ENCODE peak calls at places on chromosomes 2 and 18, in six cellular contexts. L is H9, A is H1, G is neuronal stem cell, W is mesenchymal stem cell, I is trophoblast cell. J is an unnamed sample.

GRCh38 chr18:68797901-68798300 is at the start of gene CCDC102B:
- DNase-seq in G (no peak), I (no peak), W (peak), L (no peak), A (no peak), J (peak)

GRCh38 chr18:69400253-69400975 is at the start of gene DOK6:
- DNase-seq in G (peak), W (peak), L (peak), A (peak), I (no peak), J (peak)

GRCh38 chr18:25365242-25365641 is 13.3 kb upstream of the ZNF521 start:
- DNase-seq in G (no peak), A (no peak), L (no peak), W (no peak), I (no peak), J (no peak)

GRCh38 chr2:237669628-237670351 is 42.4 kb downstream of the LRRFIP1 start:
- DNase-seq in A (no peak), W (peak), L (no peak), I (no peak), G (no peak), J (peak)

GRCh38 chr2:26581266-26581990 is 59.7 kb downstream of the CIB4 start:
- DNase-seq in W (no peak), L (peak), G (no peak), A (no peak), I (no peak), J (no peak)

GRCh38 chr2:60553496-60553991 is at the start of gene BCL11A:
- DNase-seq in A (peak), W (peak), G (no peak), L (peak), I (peak), J (peak)

GRCh38 chr2:42125887-42126594 is 43.1 kb upstream of the EML4 start:
- DNase-seq in L (peak), G (no peak), I (peak), W (no peak), A (no peak), J (no peak)

GRCh38 chr2:54438271-54438670 is 17.9 kb upstream of the SPTBN1 start:
- DNase-seq in G (no peak), L (no peak), I (no peak), W (no peak), A (no peak), J (no peak)

GRCh38 chr2:94982661-94983060 is 42.8 kb upstream of the MAL start:
- DNase-seq in A (no peak), L (no peak), G (no peak), I (no peak), W (no peak), J (peak)

GRCh38 chr2:99514357-99514756 is 24.5 kb upstream of the REV1 start:
- DNase-seq in I (no peak), A (no peak), W (no peak), G (no peak), L (no peak), J (no peak)

GRCh38 chr2:235925250-235925919 is 242.8 kb downstream of the GBX2 start:
- DNase-seq in G (no peak), W (no peak), I (no peak), A (no peak), L (no peak), J (no peak)

GRCh38 chr2:2704380-2705093 is 373.5 kb upstream of the MYT1L start:
- DNase-seq in W (no peak), A (no peak), I (no peak), G (no peak), L (no peak), J (no peak)

GRCh38 chr2:64957114-64957903 is 31.9 kb upstream of the SLC1A4 start:
- DNase-seq in W (no peak), I (no peak), A (no peak), L (no peak), G (no peak), J (no peak)

GRCh38 chr2:185208261-185208660 is 530.3 kb upstream of the FSIP2 start:
- DNase-seq in G (peak), I (peak), W (peak), A (peak), L (peak), J (no peak)

GRCh38 chr18:45386256-45386655 is 229.0 kb upstream of the SLC14A2 start:
- DNase-seq in L (peak), A (peak), I (peak), G (peak), W (peak), J (peak)

GRCh38 chr18:28511421-28511821 is 334.5 kb upstream of the CDH2 start:
- DNase-seq in A (no peak), L (no peak), I (no peak), W (peak), G (no peak), J (peak)

GRCh38 chr2:161384864-161385263 is 31.2 kb upstream of the TBR1 start:
- DNase-seq in G (no peak), L (no peak), W (no peak), I (no peak), A (no peak), J (no peak)

GRCh38 chr2:72895759-72896281 is 8.6 kb downstream of the SPR start:
- DNase-seq in A (no peak), L (no peak), W (peak), I (no peak), G (no peak), J (peak)

GRCh38 chr2:21438949-21439348 is 315.2 kb downstream of the TDRD15 start:
- DNase-seq in L (no peak), G (no peak), I (no peak), W (peak), A (no peak), J (peak)

GRCh38 chr2:38345323-38346038 is 31.6 kb downstream of the ATL2 start:
- DNase-seq in W (no peak), L (no peak), A (no peak), I (no peak), G (no peak), J (no peak)
- H2BK5ac ChIP-seq in W (no peak), L (no peak), A (no peak), I (no peak), G (no peak), J (no peak)

DNA sequence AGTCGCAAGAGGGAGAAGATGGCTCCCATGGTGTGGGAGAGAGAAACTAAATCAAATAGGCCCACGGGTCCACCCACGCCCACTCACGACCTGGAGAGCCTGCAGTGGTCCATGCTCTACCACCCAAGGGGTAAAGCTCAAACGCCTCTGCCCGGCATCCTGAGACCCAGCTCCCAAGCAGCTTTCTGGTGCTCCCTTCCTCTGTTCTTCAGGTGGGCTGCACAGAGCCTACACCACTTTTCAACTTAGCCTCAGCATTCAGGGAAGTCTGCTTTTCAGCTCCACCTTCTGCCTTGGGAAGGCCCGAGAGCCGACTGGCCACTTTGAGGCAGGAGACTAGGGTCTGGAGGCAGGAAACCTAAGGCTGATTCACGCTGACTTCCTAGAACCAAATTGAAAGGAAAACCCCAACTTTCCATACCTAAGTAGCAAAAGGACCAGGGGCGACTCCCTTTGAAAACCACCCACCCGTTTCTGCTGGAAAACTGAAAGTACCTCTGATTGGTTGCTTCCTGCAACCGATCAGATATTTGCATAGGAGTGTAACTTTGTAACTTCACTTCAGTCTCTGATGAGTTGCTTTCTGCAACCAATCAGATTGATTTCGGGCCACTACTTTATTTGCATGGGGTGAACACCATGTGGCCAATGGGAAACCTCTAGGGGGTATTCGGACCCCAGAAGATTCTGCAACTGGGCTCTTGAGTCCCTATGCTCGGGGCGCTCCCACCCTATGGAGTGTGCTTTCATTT is 26.8 kb upstream of the SPATA3 start:
- DNase-seq in G (no peak), L (no peak), I (no peak), A (no peak), W (no peak), J (no peak)
- H2AFZ ChIP-seq in G (peak), L (peak), I (no peak), A (no peak), W (no peak), J (peak)

GRCh38 chr18:59050661-59051057 is 89.0 kb upstream of the SEC11C start:
- DNase-seq in G (no peak), I (no peak), A (no peak), W (no peak), L (no peak), J (no peak)
- H2BK5ac ChIP-seq in G (no peak), I (no peak), A (no peak), W (no peak), L (no peak), J (no peak)

GRCh38 chr2:121245913-121246312 is 39.1 kb downstream of the TFCP2L1 start:
- DNase-seq in L (no peak), A (no peak), I (peak), W (no peak), G (no peak), J (no peak)

GRCh38 chr2:121244616-121245015 is 40.4 kb downstream of the TFCP2L1 start:
- DNase-seq in I (no peak), G (no peak), W (no peak), L (no peak), A (no peak), J (no peak)

GRCh38 chr2:121243821-121244460 is 41.1 kb downstream of the TFCP2L1 start:
- DNase-seq in A (no peak), W (no peak), L (no peak), G (no peak), I (no peak), J (no peak)

GRCh38 chr2:121246704-121247255 is 38.2 kb downstream of the TFCP2L1 start:
- DNase-seq in A (no peak), L (no peak), I (no peak), G (no peak), W (no peak), J (no peak)

GRCh38 chr2:121245120-121245820 is 39.7 kb downstream of the TFCP2L1 start:
- DNase-seq in W (no peak), I (no peak), G (no peak), A (no peak), L (no peak), J (no peak)
- H2AFZ ChIP-seq in W (no peak), I (no peak), G (no peak), A (no peak), L (no peak), J (no peak)

GRCh38 chr2:201929627-201930026 is 104.0 kb upstream of the FZD7 start:
- DNase-seq in A (no peak), I (no peak), W (no peak), G (no peak), L (no peak), J (no peak)

GRCh38 chr2:201930043-201930442 is 103.6 kb upstream of the FZD7 start:
- DNase-seq in I (no peak), W (no peak), L (no peak), A (no peak), G (no peak), J (no peak)

GRCh38 chr2:201926071-201926470 is 107.6 kb upstream of the FZD7 start:
- DNase-seq in L (no peak), W (no peak), I (no peak), A (no peak), G (no peak), J (no peak)

GRCh38 chr2:201930831-201931230 is 102.8 kb upstream of the FZD7 start:
- DNase-seq in I (no peak), L (no peak), G (no peak), W (no peak), A (no peak), J (no peak)

GRCh38 chr2:201928363-201928762 is 105.3 kb upstream of the FZD7 start:
- DNase-seq in W (no peak), A (no peak), G (no peak), I (no peak), L (no peak), J (no peak)
- H2BK5ac ChIP-seq in W (no peak), A (no peak), G (no peak), I (no peak), L (no peak), J (no peak)

DNA sequence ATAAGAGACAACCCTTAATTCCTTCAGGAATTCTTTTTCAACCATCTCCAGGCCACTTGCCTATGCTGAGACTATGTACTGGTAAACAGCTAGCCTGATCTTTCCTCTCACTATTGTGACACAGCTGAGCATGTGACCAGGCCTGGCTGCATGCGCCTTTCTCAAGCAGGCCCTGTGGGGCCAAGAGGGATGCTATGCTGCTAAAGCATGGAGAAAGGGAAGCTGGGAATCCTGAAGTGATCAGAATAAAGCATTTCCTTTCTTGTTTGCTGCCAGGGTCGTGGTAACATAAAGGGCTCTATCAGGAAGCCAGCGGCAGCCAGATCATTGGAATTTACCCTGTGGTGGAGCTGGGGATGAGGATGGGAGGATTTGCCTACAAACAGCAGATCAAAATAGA is 29.8 kb upstream of the LCLAT1 start:
- DNase-seq in L (peak), I (no peak), A (no peak), W (peak), G (peak), J (peak)
- H2AFZ ChIP-seq in L (no peak), I (peak), A (peak), W (no peak), G (peak), J (peak)